ENCODE peak calls at places on chromosomes 6 and 20, in nine cellular contexts. M is GM13976, V is prostate gland, O is heart right ventricle, R is transverse colon, Q is RWPE1, S is astrocyte of the spinal cord, B is IMR-90, C is tibial artery. P is an unnamed sample.

GRCh38 chr20:32232487-32232886 is 24.8 kb downstream of the POFUT1 start:
- DNase-seq in B (no peak), V (no peak), O (no peak), M (no peak), R (no peak), S (no peak), Q (no peak), C (no peak), P (no peak)

GRCh38 chr6:56539503-56540105 is 103.1 kb downstream of the DST start:
- DNase-seq in V (no peak), R (no peak), M (no peak), Q (no peak), O (no peak), C (no peak), B (no peak), S (no peak), P (no peak)

GRCh38 chr6:150169609-150170008 is 26.8 kb downstream of the PPP1R14C start:
- DNase-seq in V (no peak), B (peak; percentile 81), C (no peak), O (no peak), M (no peak), R (no peak), Q (peak; percentile 83), S (peak; percentile 38), P (no peak)

GRCh38 chr20:49661560-49662329 is 51.9 kb downstream of the B4GALT5 start:
- DNase-seq in S (no peak), C (no peak), R (no peak), O (no peak), Q (no peak), B (no peak), V (no peak), M (no peak), P (no peak)

GRCh38 chr6:151806757-151807512 is 547 bp upstream of the ESR1 start:
- DNase-seq in Q (no peak), O (no peak), S (peak; percentile 11), R (no peak), C (no peak), M (peak; percentile 21), V (no peak), B (no peak), P (no peak)

GRCh38 chr6:626236-626635 is 30.7 kb downstream of the HUS1B start:
- DNase-seq in R (no peak), V (no peak), O (no peak), C (no peak), B (peak; percentile 82), Q (no peak), M (no peak), S (peak; percentile 45), P (no peak)

GRCh38 chr6:41289815-41290214 is 3.3 kb upstream of the TREM1 start:
- DNase-seq in M (no peak), B (no peak), R (no peak), V (no peak), C (no peak), S (no peak), Q (no peak), O (no peak), P (no peak)

GRCh38 chr6:45494734-45495133 is 117.0 kb upstream of the SUPT3H start:
- DNase-seq in R (no peak), B (no peak), Q (no peak), V (no peak), O (no peak), M (no peak), S (no peak), C (no peak), P (no peak)

GRCh38 chr6:106547961-106548453 is 81.3 kb downstream of the RTN4IP1 start:
- DNase-seq in C (no peak), R (no peak), Q (peak; percentile 83), M (no peak), O (no peak), B (peak; percentile 85), V (peak; percentile 20), S (peak; percentile 74), P (no peak)

GRCh38 chr20:32872266-32872665 is 13.5 kb downstream of the EFCAB8 start:
- DNase-seq in R (no peak), M (no peak), V (no peak), C (no peak), O (no peak), S (no peak), Q (no peak), B (no peak), P (no peak)

GRCh38 chr20:37565134-37565811 is 37.6 kb upstream of the BLCAP start:
- DNase-seq in C (peak; percentile 35), V (no peak), O (no peak), S (no peak), B (no peak), Q (no peak), M (no peak), R (no peak), P (no peak)

GRCh38 chr20:9409981-9410380 is 104.4 kb upstream of the LAMP5 start:
- DNase-seq in O (no peak), C (no peak), R (no peak), Q (no peak), B (peak; percentile 94), V (no peak), M (no peak), S (peak; percentile 91), P (no peak)

GRCh38 chr6:32082951-32083350 is 26.2 kb downstream of the TNXB start:
- DNase-seq in R (no peak), M (no peak), O (peak; percentile 48), B (no peak), C (peak; percentile 90), V (no peak), Q (peak; percentile 93), S (peak; percentile 35), P (peak; percentile 51)

GRCh38 chr20:46114449-46114848 is 3.7 kb upstream of the CD40 start:
- DNase-seq in S (no peak), R (no peak), Q (no peak), B (no peak), O (no peak), M (no peak), V (no peak), C (peak; percentile 19), P (no peak)

GRCh38 chr6:63352587-63353281 is 33.0 kb upstream of the LGSN start:
- DNase-seq in C (no peak), B (peak; percentile 49), Q (peak; percentile 30), S (peak; percentile 39), V (no peak), M (peak; percentile 53), O (no peak), R (peak; percentile 37), P (no peak)

GRCh38 chr20:1858859-1859258 is 36.3 kb upstream of the SIRPA start:
- DNase-seq in C (no peak), R (no peak), Q (no peak), B (peak; percentile 25), O (no peak), M (no peak), V (no peak), S (no peak), P (no peak)

GRCh38 chr20:51132286-51132810 is 109.4 kb upstream of the KCNG1 start:
- DNase-seq in S (peak; percentile 34), V (no peak), R (peak; percentile 58), Q (no peak), C (no peak), B (peak; percentile 37), O (no peak), M (no peak), P (no peak)

GRCh38 chr6:7334685-7335084 is 21.7 kb upstream of the SSR1 start:
- DNase-seq in B (no peak), R (no peak), C (no peak), S (no peak), V (no peak), O (no peak), Q (no peak), M (no peak), P (no peak)

GRCh38 chr6:103001724-103002123 is 1608.2 kb downstream of the GRIK2 start:
- DNase-seq in S (no peak), C (no peak), V (no peak), B (no peak), R (no peak), Q (no peak), M (no peak), O (no peak), P (no peak)
- TF ChIP-seq CTCF in S (no peak), C (no peak), V (no peak), B (no peak), R (no peak), Q (no peak), M (no peak), O (no peak), P (no peak)

DNA sequence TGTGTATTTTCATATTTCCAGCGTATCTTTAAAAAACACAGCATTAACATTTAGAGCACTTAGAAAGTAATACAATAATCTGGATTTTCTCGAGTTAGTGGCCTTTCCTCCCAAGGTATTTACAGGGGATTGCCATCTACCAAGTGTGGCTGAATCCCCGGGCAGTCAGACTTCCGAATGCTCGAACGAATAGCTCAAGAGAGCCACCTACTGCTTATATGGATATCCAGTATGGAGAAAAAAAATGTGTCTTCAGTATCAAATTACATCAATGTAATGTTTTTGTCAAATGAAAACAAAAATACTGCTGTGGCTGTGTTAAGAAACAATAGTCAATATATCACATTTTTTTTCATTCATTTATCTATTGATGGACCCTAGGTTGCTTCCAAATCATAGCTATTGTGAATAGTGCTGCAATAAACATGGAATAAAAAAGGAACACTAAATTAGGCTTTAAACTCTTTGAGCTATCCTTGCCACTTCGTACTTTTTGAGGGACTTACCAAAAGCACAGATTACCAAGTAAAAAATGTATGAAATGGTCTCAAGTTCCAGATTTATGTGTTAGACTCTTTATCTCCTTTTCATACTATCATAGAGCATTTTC is 654.5 kb upstream of the PTCHD4 start:
- DNase-seq in R (no peak), S (peak; percentile 78), O (no peak), B (peak; percentile 76), V (no peak), C (no peak), Q (peak; percentile 33), M (peak; percentile 10), P (no peak)
- TF ChIP-seq CTCF in R (peak; percentile 22), S (peak; percentile 64), O (peak; percentile 48), B (peak; percentile 78), V (no peak), C (peak; percentile 21), Q (peak; percentile 41), M (peak; percentile 15), P (no peak)

DNA sequence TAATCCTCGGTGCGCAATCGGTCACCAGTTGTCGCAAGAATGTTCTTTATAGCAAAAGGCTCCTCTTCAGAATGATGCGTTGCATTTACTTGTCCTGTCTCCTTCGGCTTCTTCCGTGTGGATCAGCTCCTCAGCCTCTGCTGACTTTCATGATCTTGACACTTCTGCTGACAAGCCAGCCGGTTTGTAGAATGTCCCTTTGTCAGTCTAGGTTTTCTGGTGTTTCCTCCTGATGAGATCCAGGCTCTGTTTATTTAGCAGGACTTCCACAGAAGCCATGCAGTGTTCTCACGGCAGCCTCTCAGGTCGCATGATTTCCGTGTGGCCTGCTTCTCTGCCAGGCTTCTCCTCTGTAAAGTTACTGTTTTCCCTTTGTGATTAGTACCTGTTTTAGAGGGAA is 66.9 kb downstream of the STX11 start:
- DNase-seq in B (no peak), M (no peak), R (no peak), V (no peak), S (no peak), C (no peak), O (no peak), Q (no peak), P (no peak)
- TF ChIP-seq CTCF in B (no peak), M (no peak), R (no peak), V (no peak), S (no peak), C (no peak), O (no peak), Q (no peak), P (no peak)

DNA sequence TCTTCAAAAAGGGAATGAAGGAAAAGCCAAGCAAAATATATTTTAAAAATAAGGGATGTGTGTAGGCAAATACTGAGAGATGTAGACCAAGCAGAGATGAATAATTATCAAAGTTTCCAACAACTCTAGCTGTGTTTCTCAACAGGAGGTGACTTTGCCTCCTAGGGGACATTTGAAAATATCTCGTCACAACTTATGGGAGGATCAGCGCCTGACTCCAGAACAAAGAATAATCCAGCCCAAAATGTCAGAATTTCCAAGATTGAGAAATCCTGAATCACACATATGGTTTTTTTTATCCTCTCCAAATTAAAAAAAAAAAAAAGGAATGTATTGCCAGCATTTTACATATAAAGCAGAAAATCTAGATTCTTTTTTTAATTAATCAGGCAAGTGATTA is 241.2 kb upstream of the ZFP64 start:
- DNase-seq in O (no peak), B (no peak), V (no peak), M (no peak), R (no peak), Q (no peak), S (no peak), C (no peak), P (no peak)
- TF ChIP-seq CTCF in O (no peak), B (no peak), V (no peak), M (no peak), R (no peak), Q (no peak), S (no peak), C (no peak), P (no peak)

P was measured in omental fat pad.